ENCODE peak calls at places on chromosomes 16 and 17, in five cellular contexts. D is suprapubic skin, G is H1, R is stomach, J is transverse colon. P is an unnamed sample. For H3K4me1, the result is how much of the 10 kb centered on the place peaks cover.

GRCh38 chr16:66262253-66263167 is 104.0 kb upstream of the CDH5 start:
- DNase-seq in D (no peak), G (no peak), R (no peak), J (no peak), P (peak)

GRCh38 chr17:70136131-70136530 is 33.2 kb upstream of the KCNJ2 start:
- DNase-seq in D (no peak), G (no peak), R (no peak), J (no peak), P (no peak)

GRCh38 chr17:266701-267656 is 85.5 kb upstream of the DOC2B start:
- DNase-seq in D (peak), G (no peak), R (peak), J (peak), P (no peak)

GRCh38 chr16:73125860-73126259 is 77.9 kb upstream of the ZFHX3 start:
- DNase-seq in D (no peak), G (no peak), R (no peak), J (no peak), P (no peak)

GRCh38 chr16:78462261-78463208 is 363.1 kb downstream of the WWOX start:
- DNase-seq in D (no peak), G (no peak), R (no peak), J (peak), P (no peak)

GRCh38 chr16:51592535-51592934 is 441.5 kb upstream of the SALL1 start:
- DNase-seq in D (no peak), G (no peak), R (no peak), J (no peak), P (no peak)

GRCh38 chr17:49548051-49548505 is 27.6 kb upstream of the NXPH3 start:
- DNase-seq in D (peak), G (no peak), R (no peak), J (no peak), P (no peak)

GRCh38 chr16:56793504-56793903 is 63.6 kb downstream of the NUP93 start:
- DNase-seq in D (no peak), G (no peak), R (no peak), J (no peak), P (no peak)

GRCh38 chr16:53022374-53022773 is 30.3 kb downstream of the CHD9NB start:
- DNase-seq in D (no peak), G (no peak), R (peak), J (peak), P (no peak)

GRCh38 chr17:3006801-3007200 is 56.6 kb downstream of the OR1D5 start:
- DNase-seq in D (no peak), G (no peak), R (no peak), J (no peak), P (no peak)

DNA sequence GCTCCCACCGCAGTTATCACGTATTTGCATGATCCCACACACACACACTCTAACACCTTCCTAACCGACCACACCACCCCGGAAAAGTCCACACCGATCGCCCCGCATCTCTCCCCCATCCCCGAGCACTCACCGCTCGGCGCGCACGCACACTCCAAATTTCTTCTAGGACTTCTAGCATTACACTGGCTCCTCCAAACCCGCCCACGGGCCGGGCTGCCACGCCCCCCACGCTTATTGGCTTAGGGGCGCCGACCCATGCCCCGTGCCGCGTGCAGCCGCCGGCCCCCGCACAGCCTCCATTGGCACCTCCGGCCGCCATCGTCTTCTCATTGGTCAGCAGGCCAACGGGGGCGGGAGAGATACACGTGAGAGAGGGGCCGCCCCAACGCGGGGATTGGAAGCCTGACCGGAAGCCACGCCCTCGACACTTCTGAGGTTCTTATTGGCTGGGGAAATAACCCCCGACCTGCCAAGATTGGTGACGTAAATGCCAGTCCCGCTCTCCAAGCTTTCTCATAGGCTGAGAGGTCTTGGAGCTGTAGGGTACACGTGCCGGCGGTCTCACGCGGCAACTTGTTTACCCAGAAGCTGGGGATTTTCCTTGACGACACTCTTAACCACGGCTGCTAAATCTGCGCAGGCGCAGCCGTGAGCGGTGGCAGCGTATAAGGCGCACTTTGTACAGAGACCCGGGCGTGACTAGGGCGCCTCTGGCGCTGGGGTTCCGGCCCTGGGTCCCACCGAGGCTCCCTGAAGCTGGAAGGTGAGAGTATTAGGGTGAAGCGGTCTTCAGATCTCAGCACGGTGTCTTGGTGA is 4.2 kb upstream of the PER1 start:
- DNase-seq in D (peak), G (peak), R (peak), J (peak), P (peak)
- H3K4me1 ChIP-seq in D (half or more), G (under half), R (half or more), J (half or more), P (under half)

GRCh38 chr17:21028192-21028591 is 14.6 kb downstream of the USP22 start:
- DNase-seq in D (no peak), G (no peak), R (no peak), J (no peak), P (no peak)

GRCh38 chr17:21030375-21030774 is 12.4 kb downstream of the USP22 start:
- DNase-seq in D (no peak), G (no peak), R (no peak), J (no peak), P (no peak)

GRCh38 chr17:21031756-21032396 is 10.9 kb downstream of the USP22 start:
- DNase-seq in D (no peak), G (no peak), R (no peak), J (no peak), P (no peak)

GRCh38 chr17:21029032-21029431 is 13.8 kb downstream of the USP22 start:
- DNase-seq in D (no peak), G (no peak), R (no peak), J (no peak), P (no peak)

GRCh38 chr17:21029515-21029914 is 13.3 kb downstream of the USP22 start:
- DNase-seq in D (no peak), G (no peak), R (no peak), J (no peak), P (no peak)
- TF ChIP-seq POLR2AphosphoS5 in D (no peak), G (no peak), R (no peak), J (peak), P (no peak)

DNA sequence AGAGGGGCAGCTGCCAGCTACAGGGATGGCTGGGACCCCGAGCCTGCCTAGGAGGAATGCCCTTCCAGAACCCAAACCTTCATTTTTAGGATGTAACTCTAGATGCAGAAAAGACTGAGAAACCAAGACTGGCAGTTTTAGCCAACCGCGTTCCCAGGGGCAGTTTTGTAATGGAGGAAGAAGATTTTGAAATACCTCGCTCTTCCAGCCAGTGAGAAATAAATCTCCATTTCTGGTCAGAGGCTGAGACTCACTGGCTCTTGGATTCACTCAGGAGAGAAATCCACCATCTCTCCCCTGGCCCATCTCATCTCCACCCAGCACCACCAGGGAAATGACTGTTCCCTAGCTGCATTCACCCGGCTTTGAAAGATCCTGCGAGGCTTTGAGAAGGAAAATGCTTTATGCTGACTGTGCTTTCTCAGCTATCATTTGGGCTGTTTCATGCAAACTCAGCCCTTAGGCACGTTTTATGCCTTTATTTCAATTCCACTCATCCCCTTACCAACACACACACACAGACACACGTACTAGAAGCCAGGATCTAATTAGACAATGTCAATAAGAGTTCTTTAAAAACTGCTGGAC is 185.2 kb downstream of the SOX9 start:
- DNase-seq in D (no peak), G (no peak), R (no peak), J (no peak), P (no peak)
- H3K27ac ChIP-seq in D (no peak), G (no peak), R (no peak), J (no peak), P (no peak)

GRCh38 chr16:4832698-4833343 is 14.3 kb downstream of the GLYR1 start:
- DNase-seq in D (no peak), G (no peak), R (no peak), J (no peak), P (no peak)
- H3K4me1 ChIP-seq in D (under half), G (under half), R (under half), J (half or more), P (under half)

GRCh38 chr17:50944054-50944901 is 78.1 kb upstream of the TOB1 start:
- DNase-seq in D (peak), G (no peak), R (peak), J (peak), P (peak)
- TF ChIP-seq POLR2AphosphoS5 in D (no peak), G (no peak), R (peak), J (peak), P (no peak)

P was measured in breast epithelium.